ENCODE peak calls at places on chromosomes 12 and 14, in eight cellular contexts. One of them, this sample, is unnamed.

GRCh38 chr12:82781288-82782078 is 94.8 kb downstream of the TMTC2 start:
- DNase-seq in HCT116: no peak
- DNase-seq in IMR-90: no peak
- DNase-seq in hepatocyte: no peak
- DNase-seq in PC-9: no peak
- DNase-seq in HepG2: no peak
- DNase-seq in PC-3: no peak
- DNase-seq in OCI-LY7: no peak
- DNase-seq in this sample: no peak

GRCh38 chr12:124734224-124734788 is 129.4 kb downstream of the SCARB1 start:
- DNase-seq in PC-9: no peak
- DNase-seq in HCT116: no peak
- DNase-seq in PC-3: no peak
- DNase-seq in hepatocyte: no peak
- DNase-seq in HepG2: peak; percentile 91
- DNase-seq in OCI-LY7: no peak
- DNase-seq in IMR-90: peak; percentile 54
- DNase-seq in this sample: no peak

GRCh38 chr12:48002773-48003218 is 1.5 kb downstream of the COL2A1 start:
- DNase-seq in PC-3: peak; percentile 25
- DNase-seq in HepG2: no peak
- DNase-seq in IMR-90: peak; percentile 31
- DNase-seq in OCI-LY7: no peak
- DNase-seq in PC-9: no peak
- DNase-seq in hepatocyte: peak; percentile 75
- DNase-seq in HCT116: no peak
- DNase-seq in this sample: peak; percentile 59

GRCh38 chr12:122064034-122064777 is 14.3 kb upstream of the MLXIP start:
- DNase-seq in hepatocyte: peak; percentile 89
- DNase-seq in PC-3: peak; percentile 82
- DNase-seq in HCT116: peak; percentile 99
- DNase-seq in OCI-LY7: peak; percentile 85
- DNase-seq in IMR-90: peak; percentile 90
- DNase-seq in HepG2: peak; percentile 97
- DNase-seq in PC-9: peak; percentile 95
- DNase-seq in this sample: peak; percentile 91

GRCh38 chr12:117119592-117120198 is 20.5 kb upstream of the TESC start:
- DNase-seq in hepatocyte: peak; percentile 48
- DNase-seq in HCT116: peak; percentile 51
- DNase-seq in PC-3: peak; percentile 73
- DNase-seq in OCI-LY7: peak; percentile 58
- DNase-seq in IMR-90: no peak
- DNase-seq in PC-9: no peak
- DNase-seq in HepG2: peak; percentile 59
- DNase-seq in this sample: peak; percentile 29

GRCh38 chr14:65318636-65319506 is 93.7 kb upstream of the FUT8 start:
- DNase-seq in PC-9: peak; percentile 77
- DNase-seq in HCT116: no peak
- DNase-seq in hepatocyte: no peak
- DNase-seq in OCI-LY7: peak; percentile 97
- DNase-seq in HepG2: no peak
- DNase-seq in IMR-90: no peak
- DNase-seq in PC-3: peak; percentile 42
- DNase-seq in this sample: no peak

GRCh38 chr14:105152794-105153241 is 15.8 kb downstream of the JAG2 start:
- DNase-seq in hepatocyte: no peak
- DNase-seq in HepG2: no peak
- DNase-seq in HCT116: no peak
- DNase-seq in PC-3: no peak
- DNase-seq in OCI-LY7: no peak
- DNase-seq in IMR-90: no peak
- DNase-seq in PC-9: no peak
- DNase-seq in this sample: no peak

GRCh38 chr12:10132971-10133370 is 3.0 kb upstream of the CLEC7A start:
- DNase-seq in HCT116: no peak
- DNase-seq in IMR-90: no peak
- DNase-seq in HepG2: no peak
- DNase-seq in PC-9: no peak
- DNase-seq in OCI-LY7: no peak
- DNase-seq in PC-3: no peak
- DNase-seq in hepatocyte: no peak
- DNase-seq in this sample: no peak

GRCh38 chr12:113537041-113537750 is 65.5 kb upstream of the LHX5 start:
- DNase-seq in OCI-LY7: no peak
- DNase-seq in hepatocyte: no peak
- DNase-seq in PC-9: no peak
- DNase-seq in IMR-90: no peak
- DNase-seq in HCT116: no peak
- DNase-seq in PC-3: no peak
- DNase-seq in HepG2: no peak
- DNase-seq in this sample: no peak

GRCh38 chr12:122835693-122836026 is 403 bp downstream of the HIP1R start:
- DNase-seq in hepatocyte: peak; percentile 76
- DNase-seq in PC-9: no peak
- DNase-seq in OCI-LY7: peak; percentile 75
- DNase-seq in PC-3: peak; percentile 29
- DNase-seq in IMR-90: no peak
- DNase-seq in HCT116: no peak
- DNase-seq in HepG2: no peak
- DNase-seq in this sample: no peak

GRCh38 chr14:93970589-93970966 is 5.8 kb downstream of the ASB2 start:
- DNase-seq in HCT116: peak; percentile 33
- DNase-seq in OCI-LY7: peak; percentile 76
- DNase-seq in PC-3: peak; percentile 46
- DNase-seq in hepatocyte: no peak
- DNase-seq in IMR-90: no peak
- DNase-seq in PC-9: no peak
- DNase-seq in HepG2: peak; percentile 52
- DNase-seq in this sample: no peak

GRCh38 chr14:51087024-51087423 is 7.9 kb downstream of the TRIM9 start:
- DNase-seq in OCI-LY7: no peak
- DNase-seq in PC-3: peak; percentile 91
- DNase-seq in hepatocyte: peak; percentile 43
- DNase-seq in HepG2: no peak
- DNase-seq in HCT116: peak; percentile 72
- DNase-seq in PC-9: peak; percentile 84
- DNase-seq in IMR-90: no peak
- DNase-seq in this sample: no peak

GRCh38 chr14:96901227-96901626 is 104.0 kb downstream of the VRK1 start:
- DNase-seq in hepatocyte: no peak
- DNase-seq in HepG2: no peak
- DNase-seq in PC-9: no peak
- DNase-seq in OCI-LY7: peak; percentile 17
- DNase-seq in IMR-90: no peak
- DNase-seq in HCT116: no peak
- DNase-seq in PC-3: no peak
- DNase-seq in this sample: no peak

GRCh38 chr12:101935769-101936741 is 58.7 kb downstream of the DRAM1 start:
- DNase-seq in IMR-90: peak; percentile 99
- DNase-seq in HCT116: no peak
- DNase-seq in HepG2: no peak
- DNase-seq in PC-3: peak; percentile 37
- DNase-seq in OCI-LY7: peak; percentile 81
- DNase-seq in PC-9: no peak
- DNase-seq in hepatocyte: peak; percentile 62
- DNase-seq in this sample: peak; percentile 60

GRCh38 chr14:96698846-96699543 is 98.2 kb upstream of the VRK1 start:
- DNase-seq in HCT116: no peak
- DNase-seq in PC-3: no peak
- DNase-seq in OCI-LY7: no peak
- DNase-seq in IMR-90: no peak
- DNase-seq in hepatocyte: no peak
- DNase-seq in HepG2: no peak
- DNase-seq in PC-9: no peak
- DNase-seq in this sample: peak; percentile 21

GRCh38 chr14:42441615-42442014 is 834.9 kb downstream of the LRFN5 start:
- DNase-seq in HepG2: no peak
- DNase-seq in OCI-LY7: no peak
- DNase-seq in HCT116: no peak
- DNase-seq in PC-3: no peak
- DNase-seq in PC-9: no peak
- DNase-seq in hepatocyte: no peak
- DNase-seq in IMR-90: no peak
- DNase-seq in this sample: no peak
- H2AFZ ChIP-seq in HepG2: no peak overlapping the region
- H2AFZ ChIP-seq in OCI-LY7: no peak overlapping the region
- H2AFZ ChIP-seq in HCT116: no peak overlapping the region
- H2AFZ ChIP-seq in PC-3: no peak overlapping the region
- H2AFZ ChIP-seq in PC-9: no peak overlapping the region
- H2AFZ ChIP-seq in hepatocyte: no peak overlapping the region
- H2AFZ ChIP-seq in IMR-90: no peak overlapping the region
- H2AFZ ChIP-seq in this sample: no peak overlapping the region

GRCh38 chr12:11623382-11623781 is 26.1 kb upstream of the ETV6 start:
- DNase-seq in HCT116: no peak
- DNase-seq in hepatocyte: peak; percentile 18
- DNase-seq in PC-3: no peak
- DNase-seq in OCI-LY7: no peak
- DNase-seq in PC-9: peak; percentile 91
- DNase-seq in IMR-90: peak; percentile 60
- DNase-seq in HepG2: peak; percentile 58
- DNase-seq in this sample: peak; percentile 48
- H2AFZ ChIP-seq in HCT116: no peak overlapping the region
- H2AFZ ChIP-seq in hepatocyte: peak overlapping the region; percentile 5
- H2AFZ ChIP-seq in PC-3: no peak overlapping the region
- H2AFZ ChIP-seq in OCI-LY7: peak overlapping the region; percentile 66
- H2AFZ ChIP-seq in PC-9: peak overlapping the region; percentile 64
- H2AFZ ChIP-seq in IMR-90: no peak overlapping the region
- H2AFZ ChIP-seq in HepG2: no peak overlapping the region
- H2AFZ ChIP-seq in this sample: no peak overlapping the region

DNA sequence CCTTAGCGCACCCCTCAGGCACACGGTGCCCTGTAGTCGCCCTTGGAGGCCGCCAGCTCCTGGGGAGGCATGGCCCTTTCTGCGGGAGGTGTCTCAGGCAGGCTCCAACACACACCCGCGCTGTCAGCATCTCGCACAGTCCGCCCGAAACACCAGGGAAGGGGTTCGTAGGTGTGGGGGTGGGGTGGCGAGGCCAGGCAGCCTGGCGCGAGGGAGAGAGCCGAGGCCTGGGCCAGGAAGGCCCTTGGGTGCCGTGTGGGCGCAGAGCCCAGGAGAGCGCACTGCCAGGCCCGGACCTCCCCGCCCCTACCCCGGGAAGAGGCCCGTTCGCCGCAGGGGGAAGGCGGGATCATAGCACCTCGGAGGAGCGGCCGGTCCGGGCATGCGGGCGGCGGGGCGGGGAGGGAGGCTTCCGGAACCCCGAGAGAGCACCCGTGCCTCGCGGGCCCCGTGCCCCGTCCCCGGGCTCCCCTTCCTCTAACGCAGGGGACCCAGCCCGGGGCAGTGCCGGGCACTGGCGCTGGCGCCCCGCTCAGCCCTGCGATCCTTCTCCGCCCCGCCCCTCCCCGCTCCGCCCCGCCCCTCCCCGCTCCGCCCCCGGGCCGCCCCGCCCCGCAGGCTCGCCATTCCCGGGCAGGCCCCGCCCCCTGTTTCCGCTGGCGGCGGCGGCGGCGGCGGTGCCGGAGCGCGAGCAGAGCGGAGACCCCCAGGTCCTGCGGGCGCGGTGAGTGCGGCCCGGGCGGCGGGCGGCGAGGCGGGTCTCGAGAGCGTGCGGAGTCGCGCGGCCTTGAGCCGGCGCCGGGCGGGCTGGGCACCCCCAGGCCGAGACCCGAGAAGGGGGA is at the start of gene TSPAN9:
- DNase-seq in hepatocyte: peak; percentile 89
- DNase-seq in IMR-90: peak; percentile 48
- DNase-seq in HCT116: no peak
- DNase-seq in PC-9: peak; percentile 35
- DNase-seq in HepG2: peak; percentile 37
- DNase-seq in PC-3: peak; percentile 52
- DNase-seq in OCI-LY7: peak; percentile 56
- DNase-seq in this sample: peak; percentile 78
- H2AFZ ChIP-seq in hepatocyte: peak within 1 kb of the TSS; percentile 94
- H2AFZ ChIP-seq in IMR-90: peak within 1 kb of the TSS; percentile 94
- H2AFZ ChIP-seq in HCT116: peak within 1 kb of the TSS; percentile 65
- H2AFZ ChIP-seq in PC-9: peak within 1 kb of the TSS; percentile 83
- H2AFZ ChIP-seq in HepG2: no peak within 1 kb of the TSS
- H2AFZ ChIP-seq in PC-3: peak within 1 kb of the TSS; percentile 91
- H2AFZ ChIP-seq in OCI-LY7: peak within 1 kb of the TSS; percentile 51
- H2AFZ ChIP-seq in this sample: peak within 1 kb of the TSS; percentile 91

GRCh38 chr14:100117647-100118376 is 41.6 kb downstream of the DEGS2 start:
- DNase-seq in PC-9: no peak
- DNase-seq in PC-3: no peak
- DNase-seq in hepatocyte: no peak
- DNase-seq in IMR-90: no peak
- DNase-seq in OCI-LY7: peak; percentile 52
- DNase-seq in HepG2: no peak
- DNase-seq in HCT116: no peak
- DNase-seq in this sample: no peak

GRCh38 chr14:100117026-100117425 is 42.4 kb downstream of the DEGS2 start:
- DNase-seq in OCI-LY7: no peak
- DNase-seq in PC-9: no peak
- DNase-seq in hepatocyte: no peak
- DNase-seq in HepG2: no peak
- DNase-seq in IMR-90: no peak
- DNase-seq in HCT116: no peak
- DNase-seq in PC-3: no peak
- DNase-seq in this sample: no peak

GRCh38 chr14:100120522-100121269 is 38.7 kb downstream of the DEGS2 start:
- DNase-seq in hepatocyte: no peak
- DNase-seq in IMR-90: no peak
- DNase-seq in HepG2: no peak
- DNase-seq in PC-3: no peak
- DNase-seq in PC-9: no peak
- DNase-seq in HCT116: no peak
- DNase-seq in OCI-LY7: no peak
- DNase-seq in this sample: no peak

GRCh38 chr14:100118377-100119011 is 41.0 kb downstream of the DEGS2 start:
- DNase-seq in PC-3: no peak
- DNase-seq in hepatocyte: no peak
- DNase-seq in HepG2: no peak
- DNase-seq in OCI-LY7: no peak
- DNase-seq in PC-9: no peak
- DNase-seq in IMR-90: peak; percentile 33
- DNase-seq in HCT116: no peak
- DNase-seq in this sample: no peak

GRCh38 chr14:100119251-100119650 is 40.2 kb downstream of the DEGS2 start:
- DNase-seq in IMR-90: no peak
- DNase-seq in OCI-LY7: no peak
- DNase-seq in HCT116: no peak
- DNase-seq in HepG2: no peak
- DNase-seq in PC-9: no peak
- DNase-seq in PC-3: no peak
- DNase-seq in hepatocyte: no peak
- DNase-seq in this sample: no peak
- H2AFZ ChIP-seq in IMR-90: no peak overlapping the region
- H2AFZ ChIP-seq in OCI-LY7: no peak overlapping the region
- H2AFZ ChIP-seq in HCT116: no peak overlapping the region
- H2AFZ ChIP-seq in HepG2: no peak overlapping the region
- H2AFZ ChIP-seq in PC-9: no peak overlapping the region
- H2AFZ ChIP-seq in PC-3: no peak overlapping the region
- H2AFZ ChIP-seq in hepatocyte: no peak overlapping the region
- H2AFZ ChIP-seq in this sample: no peak overlapping the region